ENCODE peak calls at places on chromosomes 11 and 22, in eight cellular contexts. R is neural progenitor cell, I is K562, D is adrenal gland, C is GM12865, M is fibroblast of pulmonary artery, E is SK-N-SH, F is dorsolateral prefrontal cortex. N is an unnamed sample.

GRCh38 chr11:1387521-1387920 is 2.2 kb upstream of the BRSK2 start:
- DNase-seq in R (no peak), I (no peak), D (no peak), C (no peak), M (no peak), E (no peak), F (peak), N (no peak)

GRCh38 chr11:109552376-109552775 is 130.4 kb downstream of the C11orf87 start:
- DNase-seq in R (no peak), I (no peak), D (no peak), C (no peak), M (no peak), E (no peak), F (no peak), N (no peak)

GRCh38 chr11:130732476-130732875 is 183.8 kb downstream of the SNX19 start:
- DNase-seq in R (no peak), I (no peak), D (no peak), C (no peak), M (peak), E (no peak), F (no peak), N (no peak)

GRCh38 chr11:106231591-106231990 is 154.1 kb downstream of the AASDHPPT start:
- DNase-seq in R (peak), I (no peak), D (no peak), C (no peak), M (peak), E (no peak), F (no peak), N (peak)

GRCh38 chr22:32649515-32650200 is 151.8 kb upstream of the TIMP3 start:
- DNase-seq in R (no peak), I (peak), D (no peak), C (no peak), M (no peak), E (no peak), F (no peak), N (no peak)

GRCh38 chr11:96006016-96006415 is 82.1 kb upstream of the MTMR2 start:
- DNase-seq in R (no peak), I (no peak), D (no peak), C (no peak), M (no peak), E (no peak), F (no peak), N (no peak)

GRCh38 chr11:68106165-68106940 is 14.8 kb downstream of the CHKA start:
- DNase-seq in R (no peak), I (no peak), D (peak), C (no peak), M (peak), E (no peak), F (no peak), N (no peak)

GRCh38 chr11:62553839-62554361 is 7.3 kb upstream of the AHNAK start:
- DNase-seq in R (no peak), I (no peak), D (no peak), C (no peak), M (peak), E (no peak), F (no peak), N (peak)

GRCh38 chr11:71080239-71081097 is 171.9 kb downstream of the SHANK2 start:
- DNase-seq in R (peak), I (peak), D (peak), C (peak), M (peak), E (peak), F (peak), N (peak)

GRCh38 chr11:127651175-127651887 is 650.8 kb upstream of the KIRREL3 start:
- DNase-seq in R (no peak), I (no peak), D (no peak), C (no peak), M (peak), E (no peak), F (no peak), N (no peak)

GRCh38 chr22:32326647-32327046 is 31.0 kb upstream of the RFPL3 start:
- DNase-seq in R (no peak), I (no peak), D (no peak), C (no peak), M (no peak), E (no peak), F (no peak), N (no peak)

GRCh38 chr11:3196161-3197043 is 22.2 kb downstream of the MRGPRG start:
- DNase-seq in R (no peak), I (no peak), D (peak), C (no peak), M (no peak), E (peak), F (peak), N (no peak)

GRCh38 chr11:67278135-67278938 is 10.8 kb upstream of the ANKRD13D start:
- DNase-seq in R (no peak), I (no peak), D (no peak), C (no peak), M (no peak), E (no peak), F (no peak), N (no peak)

GRCh38 chr11:132220464-132220863 is 850.0 kb downstream of the NTM start:
- DNase-seq in R (no peak), I (no peak), D (no peak), C (no peak), M (peak), E (no peak), F (no peak), N (peak)

GRCh38 chr11:82796970-82797594 is 63.4 kb upstream of the FAM181B start:
- DNase-seq in R (no peak), I (no peak), D (peak), C (no peak), M (no peak), E (no peak), F (peak), N (no peak)

GRCh38 chr11:61310749-61311148 is 15.6 kb upstream of the VWCE start:
- DNase-seq in R (no peak), I (no peak), D (peak), C (no peak), M (no peak), E (no peak), F (no peak), N (no peak)

GRCh38 chr11:66546368-66546965 is at the start of gene ACTN3:
- DNase-seq in R (peak), I (peak), D (peak), C (peak), M (peak), E (peak), F (no peak), N (no peak)

GRCh38 chr11:69350596-69350995 is 56.6 kb downstream of the MYEOV start:
- DNase-seq in R (no peak), I (no peak), D (no peak), C (no peak), M (no peak), E (no peak), F (no peak), N (no peak)

GRCh38 chr11:69351460-69351859 is 57.5 kb downstream of the MYEOV start:
- DNase-seq in R (no peak), I (no peak), D (no peak), C (no peak), M (peak), E (no peak), F (no peak), N (no peak)

GRCh38 chr11:69353696-69354544 is 60.0 kb downstream of the MYEOV start:
- DNase-seq in R (no peak), I (no peak), D (no peak), C (no peak), M (no peak), E (peak), F (no peak), N (no peak)

GRCh38 chr11:69352715-69353325 is 58.9 kb downstream of the MYEOV start:
- DNase-seq in R (no peak), I (no peak), D (peak), C (no peak), M (peak), E (no peak), F (no peak), N (peak)

GRCh38 chr11:69352181-69352580 is 58.2 kb downstream of the MYEOV start:
- DNase-seq in R (no peak), I (no peak), D (no peak), C (no peak), M (no peak), E (no peak), F (no peak), N (no peak)
- H3K4me3 ChIP-seq in R (no peak), I (no peak), D (no peak), C (no peak), M (no peak), E (no peak), F (no peak), N (no peak)

GRCh38 chr11:116895053-116895757 is 57.8 kb upstream of the APOA1 start:
- DNase-seq in R (peak), I (peak), D (no peak), C (peak), M (peak), E (peak), F (no peak), N (no peak)
- TF ChIP-seq CTCF in R (peak), I (peak), D (no peak), C (peak), M (peak), E (peak), F (peak), N (peak)

DNA sequence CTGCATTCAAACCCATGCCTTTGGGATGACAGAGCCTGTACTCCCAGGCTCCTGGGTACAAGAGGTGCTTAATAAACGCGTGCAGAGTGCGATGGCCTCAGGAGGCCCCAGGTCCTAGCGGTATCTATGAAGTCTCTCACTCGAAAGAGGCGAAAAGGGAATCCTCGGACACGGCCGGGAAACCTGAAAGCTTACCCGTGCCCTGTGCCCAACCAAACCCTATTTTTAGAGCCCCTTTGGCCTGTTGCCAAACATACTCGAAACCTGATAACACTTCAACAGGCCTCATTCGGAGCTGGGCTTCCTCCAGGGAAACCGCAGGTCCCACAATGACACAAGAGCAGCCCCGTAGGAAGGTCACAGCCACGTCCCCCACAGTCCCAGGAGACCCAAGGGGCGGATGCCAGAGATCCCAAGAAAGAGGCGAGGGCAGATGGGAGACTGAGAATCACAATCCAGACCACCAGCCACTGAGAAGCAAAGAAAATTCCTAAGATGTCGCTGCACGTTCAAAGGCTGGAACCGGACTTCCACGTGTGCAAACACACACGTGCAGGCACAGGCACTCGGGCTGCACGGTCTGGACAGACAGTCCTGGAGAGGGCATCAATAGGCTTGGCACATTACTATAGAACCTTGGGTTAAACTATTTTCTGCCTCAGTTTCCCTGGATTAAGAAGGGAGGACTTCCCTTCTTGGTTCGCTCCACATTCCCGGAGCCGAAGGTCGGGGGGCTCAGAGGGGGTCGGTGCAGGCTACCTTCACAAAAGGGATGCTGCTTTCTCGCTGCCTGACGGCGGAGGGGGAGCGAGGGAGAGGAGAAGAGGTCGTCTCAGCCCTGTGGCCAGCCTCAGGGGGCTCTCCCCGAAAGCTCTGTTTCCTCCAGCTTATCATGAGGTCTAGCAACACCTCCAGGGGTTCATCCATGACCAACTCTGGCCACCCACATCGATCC is 8.2 kb downstream of the PDGFB start:
- DNase-seq in R (no peak), I (peak), D (no peak), C (peak), M (no peak), E (no peak), F (no peak), N (no peak)
- H3K4me3 ChIP-seq in R (no peak), I (no peak), D (no peak), C (no peak), M (no peak), E (no peak), F (peak), N (no peak)

GRCh38 chr22:22061085-22062077 is 78.8 kb upstream of the TOP3B start:
- DNase-seq in R (no peak), I (no peak), D (peak), C (no peak), M (peak), E (no peak), F (peak), N (peak)
- TF ChIP-seq CTCF in R (no peak), I (no peak), D (no peak), C (no peak), M (peak), E (no peak), F (peak), N (no peak)

DNA sequence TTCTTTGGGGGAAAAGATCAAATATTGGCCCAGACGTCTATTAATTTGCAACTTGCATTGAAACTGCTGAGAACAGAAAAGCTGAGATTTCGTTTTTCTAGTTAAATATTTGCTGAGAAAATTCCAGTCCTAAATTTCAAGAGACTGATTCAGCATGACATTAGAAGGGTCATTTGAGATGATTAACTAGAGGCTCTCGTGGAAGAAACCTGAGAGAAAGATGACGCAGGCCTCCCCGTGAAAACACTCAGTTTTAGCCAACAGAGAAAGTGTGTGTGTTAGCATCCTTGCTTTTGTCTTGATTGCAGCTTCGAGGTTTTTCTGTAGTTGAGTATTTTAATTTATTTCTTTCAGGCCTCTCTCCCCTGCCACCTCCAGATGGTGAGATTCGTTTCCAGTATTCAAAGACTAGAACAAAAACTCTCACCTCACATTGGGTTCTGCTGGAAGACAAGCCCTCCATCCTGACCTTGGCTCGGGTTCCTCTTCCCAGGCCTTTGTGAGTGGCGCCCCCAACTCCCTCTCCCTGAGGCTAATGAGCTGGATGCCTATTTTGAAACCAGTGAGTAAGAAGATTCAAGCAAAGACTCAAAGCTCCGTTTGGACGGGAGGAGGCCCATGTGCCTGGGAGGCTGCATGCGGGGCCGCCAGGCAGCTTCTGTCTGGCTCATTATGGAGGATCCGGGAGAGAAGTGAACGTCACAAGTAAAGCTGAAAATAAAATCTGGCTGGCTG is 52.4 kb downstream of the CELSR1 start:
- DNase-seq in R (peak), I (no peak), D (no peak), C (no peak), M (no peak), E (no peak), F (no peak), N (no peak)
- H3K4me3 ChIP-seq in R (no peak), I (no peak), D (no peak), C (no peak), M (no peak), E (no peak), F (no peak), N (no peak)

DNA sequence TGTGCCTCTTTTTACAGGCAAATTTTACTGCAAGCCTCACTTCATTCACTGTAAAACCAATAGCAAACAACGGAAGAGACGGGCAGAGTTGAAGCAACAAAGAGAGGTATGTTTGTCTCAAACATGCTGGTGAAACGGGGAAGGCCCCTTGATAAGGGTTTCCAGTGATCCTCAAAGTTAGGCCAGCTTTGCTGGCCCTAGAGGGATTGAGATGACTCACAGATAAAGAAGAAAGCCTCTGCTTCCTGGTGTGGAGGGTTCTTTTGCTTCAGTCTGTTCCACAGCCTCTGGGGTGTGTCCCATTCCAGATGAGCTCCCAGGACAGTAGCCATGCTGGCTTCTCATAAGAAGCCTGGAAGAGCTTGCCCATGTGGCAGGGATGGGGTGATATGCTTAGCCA is 118.9 kb upstream of the PARVA start:
- DNase-seq in R (no peak), I (peak), D (no peak), C (no peak), M (peak), E (no peak), F (no peak), N (no peak)
- TF ChIP-seq CTCF in R (no peak), I (no peak), D (no peak), C (no peak), M (no peak), E (no peak), F (no peak), N (no peak)

DNA sequence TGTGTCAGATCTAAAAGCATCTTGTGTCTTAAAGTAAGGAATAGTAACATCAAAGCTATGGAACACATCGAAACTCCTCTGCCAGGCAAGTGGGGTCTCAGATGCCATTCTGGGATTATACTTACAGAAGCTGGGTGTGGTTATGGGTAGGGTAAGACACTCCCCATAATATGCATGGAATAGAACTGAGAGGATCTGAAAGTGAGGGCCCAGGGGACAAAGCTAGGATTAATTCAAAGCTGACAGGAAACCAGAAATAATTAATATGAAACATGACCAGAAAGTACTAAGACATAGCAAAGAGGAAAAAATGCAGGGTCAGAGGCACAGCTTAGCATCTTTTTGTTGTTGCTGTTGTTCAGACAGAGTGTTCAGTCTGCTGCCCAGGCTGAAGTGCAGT is 40.2 kb upstream of the EED start:
- DNase-seq in R (no peak), I (no peak), D (no peak), C (no peak), M (no peak), E (no peak), F (no peak), N (no peak)
- H3K4me3 ChIP-seq in R (no peak), I (no peak), D (no peak), C (no peak), M (no peak), E (no peak), F (no peak), N (no peak)

N was measured in AG09309.